ENCODE peak calls at places on chromosomes 13 and 19, in ten cellular contexts. L, D, T, Z, P, V, H, R, X and M are unnamed samples.

GRCh38 chr13:101726681-101727080 is 274.2 kb downstream of the ITGBL1 start:
- DNase-seq in L (no peak), D (no peak), T (no peak), Z (no peak), P (no peak), V (no peak), H (no peak), R (no peak), X (no peak), M (no peak)

GRCh38 chr13:113475911-113476310 is 14.6 kb downstream of the DCUN1D2 start:
- DNase-seq in L (no peak), D (no peak), T (no peak), Z (no peak), P (no peak), V (no peak), H (no peak), R (no peak), X (no peak), M (no peak)

GRCh38 chr19:15701757-15702589 is 25.9 kb upstream of the OR10H2 start:
- DNase-seq in L (no peak), D (no peak), T (no peak), Z (no peak), P (no peak), V (no peak), H (no peak), R (no peak), X (no peak), M (no peak)

GRCh38 chr13:103078145-103078544 is 11.9 kb upstream of the SLC10A2 start:
- DNase-seq in L (no peak), D (no peak), T (no peak), Z (no peak), P (no peak), V (no peak), H (no peak), R (no peak), X (no peak), M (no peak)

GRCh38 chr19:45357445-45357783 is 13.0 kb downstream of the ERCC2 start:
- DNase-seq in L (no peak), D (no peak), T (no peak), Z (no peak), P (no peak), V (no peak), H (no peak), R (no peak), X (no peak), M (no peak)

GRCh38 chr13:99382428-99383133 is 75.4 kb upstream of the GPR183 start:
- DNase-seq in L (no peak), D (no peak), T (no peak), Z (no peak), P (no peak), V (no peak), H (no peak), R (no peak), X (no peak), M (no peak)

GRCh38 chr13:97948041-97948440 is 5.4 kb upstream of the IPO5 start:
- DNase-seq in L (no peak), D (peak), T (no peak), Z (no peak), P (no peak), V (no peak), H (no peak), R (peak), X (no peak), M (no peak)

GRCh38 chr13:32206097-32206740 is 108.9 kb downstream of the ZAR1L start:
- DNase-seq in L (no peak), D (peak), T (no peak), Z (no peak), P (no peak), V (no peak), H (no peak), R (no peak), X (no peak), M (no peak)

GRCh38 chr19:1445185-1445931 is 4.6 kb upstream of the APC2 start:
- DNase-seq in L (peak), D (peak), T (peak), Z (peak), P (peak), V (peak), H (no peak), R (peak), X (peak), M (peak)

GRCh38 chr13:31943591-31943990 is 88.0 kb upstream of the FRY start:
- DNase-seq in L (no peak), D (no peak), T (no peak), Z (no peak), P (no peak), V (no peak), H (no peak), R (no peak), X (no peak), M (no peak)

GRCh38 chr13:94966380-94966779 is 254.0 kb upstream of the SOX21 start:
- DNase-seq in L (no peak), D (no peak), T (no peak), Z (peak), P (no peak), V (no peak), H (no peak), R (no peak), X (no peak), M (no peak)

GRCh38 chr19:50870417-50871089 is 2.7 kb upstream of the KLK2 start:
- DNase-seq in L (no peak), D (peak), T (no peak), Z (peak), P (no peak), V (peak), H (no peak), R (no peak), X (no peak), M (no peak)

GRCh38 chr13:23683084-23683483 is 112.9 kb downstream of the TNFRSF19 start:
- DNase-seq in L (no peak), D (no peak), T (no peak), Z (no peak), P (no peak), V (no peak), H (no peak), R (no peak), X (no peak), M (no peak)

GRCh38 chr13:101522607-101523006 is 70.1 kb downstream of the ITGBL1 start:
- DNase-seq in L (no peak), D (no peak), T (no peak), Z (no peak), P (no peak), V (no peak), H (no peak), R (no peak), X (no peak), M (no peak)

GRCh38 chr19:9610484-9611113 is 10.4 kb downstream of the ZNF561 start:
- DNase-seq in L (no peak), D (no peak), T (no peak), Z (no peak), P (no peak), V (no peak), H (no peak), R (no peak), X (no peak), M (no peak)

GRCh38 chr19:7870571-7871279 is 3.5 kb downstream of the PRR36 start:
- DNase-seq in L (peak), D (no peak), T (peak), Z (peak), P (peak), V (peak), H (no peak), R (peak), X (peak), M (peak)

GRCh38 chr19:14561249-14561648 is 10.6 kb downstream of the NDUFB7 start:
- DNase-seq in L (no peak), D (no peak), T (no peak), Z (no peak), P (no peak), V (no peak), H (no peak), R (no peak), X (no peak), M (no peak)

GRCh38 chr19:10146142-10146541 is 26.4 kb upstream of the EIF3G start:
- DNase-seq in L (no peak), D (no peak), T (no peak), Z (no peak), P (no peak), V (no peak), H (no peak), R (no peak), X (no peak), M (no peak)

GRCh38 chr19:32630338-32630737 is 44.6 kb downstream of the ANKRD27 start:
- DNase-seq in L (no peak), D (no peak), T (no peak), Z (no peak), P (no peak), V (no peak), H (no peak), R (no peak), X (no peak), M (no peak)

GRCh38 chr13:46469064-46469463 is 82.0 kb upstream of the RUBCNL start:
- DNase-seq in L (no peak), D (no peak), T (no peak), Z (no peak), P (no peak), V (no peak), H (peak), R (no peak), X (no peak), M (no peak)

GRCh38 chr13:109043561-109044075 is 414.2 kb downstream of the MYO16 start:
- DNase-seq in L (no peak), D (no peak), T (no peak), Z (no peak), P (no peak), V (no peak), H (no peak), R (no peak), X (no peak), M (peak)

GRCh38 chr19:5228932-5229777 is 111.5 kb downstream of the PTPRS start:
- DNase-seq in L (no peak), D (no peak), T (no peak), Z (no peak), P (no peak), V (no peak), H (no peak), R (peak), X (peak), M (no peak)

GRCh38 chr19:14197882-14198281 is 8.1 kb downstream of the ADGRL1 start:
- DNase-seq in L (no peak), D (no peak), T (no peak), Z (no peak), P (no peak), V (no peak), H (no peak), R (no peak), X (no peak), M (no peak)

GRCh38 chr19:52662631-52663030 is 24.5 kb upstream of the ZNF83 start:
- DNase-seq in L (no peak), D (no peak), T (no peak), Z (no peak), P (no peak), V (no peak), H (no peak), R (peak), X (no peak), M (no peak)

GRCh38 chr19:1261512-1261862 is 7.6 kb upstream of the CIRBP start:
- DNase-seq in L (peak), D (no peak), T (peak), Z (peak), P (peak), V (peak), H (no peak), R (no peak), X (no peak), M (no peak)

GRCh38 chr13:60165391-60166099 is 1.8 kb upstream of the DIAPH3 start:
- DNase-seq in L (no peak), D (peak), T (no peak), Z (no peak), P (no peak), V (no peak), H (no peak), R (no peak), X (no peak), M (no peak)

GRCh38 chr13:97976551-97977375 is 23.3 kb downstream of the IPO5 start:
- DNase-seq in L (peak), D (no peak), T (peak), Z (no peak), P (peak), V (peak), H (no peak), R (peak), X (peak), M (peak)

GRCh38 chr19:662207-662961 is 630 bp downstream of the RNF126 start:
- DNase-seq in L (peak), D (peak), T (no peak), Z (peak), P (peak), V (peak), H (no peak), R (peak), X (peak), M (no peak)

GRCh38 chr19:6723738-6724137 is 3.3 kb upstream of the C3 start:
- DNase-seq in L (no peak), D (no peak), T (no peak), Z (no peak), P (no peak), V (no peak), H (no peak), R (no peak), X (no peak), M (no peak)

GRCh38 chr19:50516456-50516855 is 2.7 kb upstream of the ASPDH start:
- DNase-seq in L (no peak), D (no peak), T (no peak), Z (no peak), P (no peak), V (no peak), H (no peak), R (no peak), X (no peak), M (no peak)

DNA sequence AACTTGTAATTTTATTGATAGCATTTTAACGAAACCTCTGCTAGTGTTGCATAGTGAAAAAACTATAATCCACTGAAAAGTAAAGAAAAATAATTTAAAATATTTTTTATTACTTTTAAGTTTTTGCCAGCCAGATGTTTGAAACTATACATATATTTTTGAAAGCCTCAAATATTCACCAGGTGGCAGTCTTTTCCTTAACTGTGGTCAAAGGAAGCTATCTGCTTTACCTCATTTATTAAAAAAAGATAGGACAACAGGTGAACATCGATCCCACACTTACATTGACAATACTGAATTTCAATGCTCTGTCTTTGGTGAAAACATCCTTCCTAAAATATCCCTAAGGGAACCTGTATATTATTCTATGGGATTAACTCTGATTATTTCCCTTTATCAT is 100.5 kb downstream of the TRPC4 start:
- DNase-seq in L (no peak), D (no peak), T (no peak), Z (no peak), P (no peak), V (no peak), H (no peak), R (peak), X (no peak), M (no peak)
- TF ChIP-seq CTCF in L (peak), D (no peak), T (peak), Z (peak), P (no peak), V (no peak), H (no peak), R (no peak), X (no peak), M (no peak)

DNA sequence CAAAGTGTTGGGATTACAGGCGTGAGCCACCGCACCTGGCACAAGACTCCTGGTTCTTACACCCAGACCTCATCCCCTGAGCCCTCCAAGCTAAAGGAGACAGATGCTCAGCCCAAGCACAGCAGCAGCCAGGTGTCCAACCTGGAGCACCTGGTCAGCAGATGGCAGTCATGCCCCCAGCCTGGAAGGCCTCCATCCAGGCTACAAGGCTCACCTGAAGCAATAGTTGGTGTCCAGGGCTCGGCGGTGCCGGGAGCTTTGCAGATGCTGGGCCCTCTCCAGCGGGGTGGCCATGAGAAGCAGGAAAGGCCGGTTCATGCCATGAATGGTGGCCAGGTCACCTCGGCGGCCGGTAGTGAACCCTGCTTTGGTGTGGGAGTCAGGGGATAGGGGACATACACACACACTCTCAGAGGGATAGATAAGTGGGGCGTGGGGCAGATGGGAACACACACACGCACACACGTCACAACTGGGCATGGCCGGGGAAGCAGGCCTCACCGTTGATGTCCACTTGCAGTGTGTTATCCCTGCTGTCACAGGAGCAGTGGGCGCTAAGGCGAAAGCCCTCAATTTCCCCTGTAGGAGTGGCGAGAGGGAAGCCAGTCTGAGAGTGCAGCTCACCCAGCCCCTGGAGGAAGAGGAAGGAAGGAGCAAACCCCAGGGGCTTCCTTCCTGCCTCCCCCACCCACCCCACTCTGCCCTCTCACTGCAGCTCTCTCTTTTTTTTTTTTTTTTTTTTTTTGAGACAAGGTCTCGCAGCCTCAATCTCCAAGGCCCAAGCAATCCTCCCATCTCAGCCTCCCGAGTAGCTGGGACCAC is 11.8 kb downstream of the TGFB1 start:
- DNase-seq in L (peak), D (no peak), T (no peak), Z (no peak), P (no peak), V (peak), H (no peak), R (no peak), X (no peak), M (no peak)
- TF ChIP-seq CTCF in L (no peak), D (no peak), T (no peak), Z (no peak), P (no peak), V (no peak), H (no peak), R (no peak), X (no peak), M (no peak)

DNA sequence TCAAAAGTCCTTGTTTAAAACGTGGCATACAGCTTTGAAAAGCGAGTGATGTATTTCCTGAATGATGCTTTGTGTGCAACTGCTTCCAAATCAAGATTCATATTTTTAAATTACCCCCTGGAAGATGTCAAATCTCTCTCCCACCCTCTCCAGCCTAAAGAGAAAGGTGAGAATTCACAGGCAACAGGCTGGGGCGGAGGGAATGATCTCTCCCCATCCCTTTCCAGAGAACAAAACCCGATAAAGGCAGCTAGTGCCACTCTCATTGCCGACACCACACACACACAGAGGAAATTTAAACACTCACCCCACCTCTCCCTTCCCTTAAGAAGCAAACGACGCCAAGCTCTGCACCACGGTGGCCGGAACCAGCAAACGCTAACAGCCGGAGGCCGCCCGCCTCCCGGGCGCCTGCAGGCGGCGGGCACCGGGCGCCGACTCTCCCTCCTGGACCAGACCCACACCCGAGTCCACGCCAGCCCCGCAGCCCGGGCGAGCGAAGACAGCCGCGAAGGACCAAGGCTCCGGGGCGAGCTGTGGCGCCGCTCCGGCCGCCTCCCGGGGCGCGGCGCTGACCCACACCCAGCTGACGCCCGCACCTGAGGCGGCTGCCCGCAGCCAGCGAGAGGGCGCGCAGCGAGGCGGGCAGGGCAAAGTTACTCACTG is 485 bp downstream of the LNX2 start:
- DNase-seq in L (no peak), D (peak), T (peak), Z (no peak), P (no peak), V (no peak), H (no peak), R (no peak), X (peak), M (peak)
- TF ChIP-seq CTCF in L (peak), D (peak), T (peak), Z (no peak), P (no peak), V (no peak), H (peak), R (peak), X (no peak), M (no peak)

DNA sequence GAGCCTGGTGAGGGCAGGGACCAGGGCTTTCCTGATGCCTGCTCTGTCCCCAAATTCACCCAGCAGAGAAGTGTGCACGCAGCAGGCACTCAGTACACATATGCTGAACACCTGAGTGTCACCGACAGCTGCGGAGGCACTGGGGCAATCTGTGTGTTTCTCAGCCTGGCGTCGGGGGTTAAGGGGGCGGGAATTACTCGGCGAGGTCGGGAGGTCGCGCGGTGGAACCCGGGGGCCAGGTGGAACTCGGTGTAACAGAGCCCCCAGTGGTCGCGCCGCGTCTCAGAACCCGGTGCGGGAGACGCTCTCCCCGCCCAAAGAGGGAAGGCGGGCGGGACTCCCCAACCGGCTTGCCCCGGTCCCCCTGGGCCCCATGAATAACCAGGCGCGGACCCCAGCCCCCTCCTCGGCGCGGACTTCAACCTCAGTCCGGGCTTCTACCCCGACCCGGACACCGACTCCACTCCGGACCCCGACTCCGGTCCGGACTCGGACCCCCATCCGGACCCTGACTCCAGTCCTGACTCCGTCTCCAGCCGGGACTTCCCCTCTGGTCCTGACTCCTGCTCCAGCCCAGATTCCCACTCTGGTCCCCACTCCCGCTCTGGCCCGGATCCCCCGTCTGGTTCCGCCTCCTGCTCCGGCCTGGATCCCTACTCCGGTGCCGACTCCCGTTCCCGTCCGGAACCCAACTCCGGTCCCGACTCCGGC is at the start of gene SELENOV:
- DNase-seq in L (no peak), D (no peak), T (no peak), Z (peak), P (peak), V (peak), H (no peak), R (no peak), X (peak), M (peak)
- TF ChIP-seq CTCF in L (peak), D (no peak), T (no peak), Z (peak), P (peak), V (no peak), H (no peak), R (no peak), X (no peak), M (no peak)

DNA sequence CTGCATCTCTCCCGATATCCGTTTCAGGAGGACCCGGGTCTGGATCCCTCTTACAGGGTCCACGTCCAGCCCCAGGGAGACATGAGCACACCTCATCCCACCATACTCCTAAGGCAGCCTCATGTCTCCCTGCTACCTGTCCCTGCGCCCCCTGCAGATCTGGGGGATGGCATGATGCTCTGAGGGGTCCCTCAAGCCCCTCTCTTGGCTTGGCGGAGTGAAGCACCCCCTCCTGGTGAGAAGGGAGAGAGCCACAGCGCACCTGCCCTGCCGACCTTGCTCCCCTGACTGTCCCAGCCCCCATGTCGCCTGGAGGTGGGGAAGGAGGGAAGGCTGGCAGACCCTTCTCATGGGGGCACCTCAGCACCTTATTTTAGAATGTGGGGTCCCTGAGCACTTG is 21.5 kb upstream of the ARHGEF7 start:
- DNase-seq in L (no peak), D (no peak), T (no peak), Z (no peak), P (no peak), V (peak), H (no peak), R (no peak), X (no peak), M (no peak)
- TF ChIP-seq CTCF in L (no peak), D (no peak), T (no peak), Z (no peak), P (no peak), V (no peak), H (no peak), R (no peak), X (no peak), M (no peak)